ENCODE peak calls at places on chromosomes 7 and 10, in nine cellular contexts. K, L, H, Q, N, G, U, B and E are unnamed samples.
A peak's percentile ranks its signal among the peaks of the same experiment; 100 is the strongest.

GRCh38 chr10:48490576-48491345 is 114.1 kb downstream of the ARHGAP22 start:
- DNase-seq in K (no peak), L (no peak), H (no peak), Q (no peak), N (no peak), G (no peak), U (no peak), B (no peak), E (no peak)

GRCh38 chr10:112475565-112476233 is 28.7 kb downstream of the VTI1A start:
- DNase-seq in K (no peak), L (no peak), H (peak; percentile 13), Q (no peak), N (no peak), G (peak; percentile 31), U (peak; percentile 19), B (no peak), E (no peak)

GRCh38 chr7:116122972-116123595 is 87.3 kb upstream of the TES start:
- DNase-seq in K (peak; percentile 16), L (no peak), H (peak; percentile 57), Q (peak; percentile 32), N (peak; percentile 57), G (peak; percentile 44), U (peak; percentile 36), B (no peak), E (no peak)

GRCh38 chr10:114402871-114403544 is 1.3 kb downstream of the AFAP1L2 start:
- DNase-seq in K (no peak), L (no peak), H (no peak), Q (no peak), N (no peak), G (no peak), U (no peak), B (no peak), E (no peak)

GRCh38 chr10:71217266-71218045 is 5.1 kb downstream of the UNC5B start:
- DNase-seq in K (no peak), L (no peak), H (no peak), Q (no peak), N (peak; percentile 67), G (peak; percentile 74), U (peak; percentile 24), B (peak; percentile 84), E (no peak)

GRCh38 chr10:23158370-23158769 is 33.7 kb upstream of the PTF1A start:
- DNase-seq in K (peak; percentile 15), L (no peak), H (peak; percentile 50), Q (peak; percentile 11), N (peak; percentile 80), G (peak; percentile 80), U (peak; percentile 56), B (no peak), E (no peak)

GRCh38 chr10:46520941-46521340 is 35.5 kb downstream of the GPRIN2 start:
- DNase-seq in K (no peak), L (peak; percentile 50), H (peak; percentile 41), Q (no peak), N (no peak), G (no peak), U (peak; percentile 66), B (peak; percentile 78), E (peak; percentile 55)

GRCh38 chr7:149860821-149861727 is 12.7 kb upstream of the ATP6V0E2 start:
- DNase-seq in K (no peak), L (no peak), H (no peak), Q (no peak), N (no peak), G (no peak), U (no peak), B (no peak), E (no peak)

GRCh38 chr7:157881062-157881771 is 544.4 kb downstream of the DNAJB6 start:
- DNase-seq in K (no peak), L (no peak), H (no peak), Q (no peak), N (no peak), G (no peak), U (no peak), B (no peak), E (no peak)

GRCh38 chr10:44682516-44682915 is 228.6 kb upstream of the TMEM72 start:
- DNase-seq in K (no peak), L (no peak), H (no peak), Q (no peak), N (no peak), G (no peak), U (no peak), B (no peak), E (peak; percentile 40)

GRCh38 chr7:50470250-50471163 is 20.4 kb upstream of the FIGNL1 start:
- DNase-seq in K (no peak), L (no peak), H (peak; percentile 13), Q (no peak), N (no peak), G (no peak), U (no peak), B (no peak), E (peak; percentile 49)

GRCh38 chr7:128997161-128997560 is 57.8 kb downstream of the TNPO3 start:
- DNase-seq in K (no peak), L (no peak), H (no peak), Q (no peak), N (no peak), G (no peak), U (no peak), B (no peak), E (no peak)

GRCh38 chr10:85902046-85902445 is 464.5 kb downstream of the GRID1 start:
- DNase-seq in K (no peak), L (no peak), H (no peak), Q (no peak), N (no peak), G (no peak), U (no peak), B (no peak), E (no peak)

GRCh38 chr7:152968003-152968402 is 208.5 kb downstream of the ACTR3B start:
- DNase-seq in K (no peak), L (no peak), H (no peak), Q (no peak), N (peak; percentile 40), G (no peak), U (no peak), B (no peak), E (no peak)

GRCh38 chr10:24457661-24458318 is 248.9 kb downstream of the KIAA1217 start:
- DNase-seq in K (no peak), L (no peak), H (peak; percentile 93), Q (no peak), N (no peak), G (peak; percentile 19), U (peak; percentile 40), B (no peak), E (no peak)

GRCh38 chr7:70268179-70268578 is 669.9 kb downstream of the AUTS2 start:
- DNase-seq in K (no peak), L (no peak), H (no peak), Q (no peak), N (no peak), G (no peak), U (no peak), B (no peak), E (no peak)

GRCh38 chr7:154383045-154383444 is 330.8 kb downstream of the DPP6 start:
- DNase-seq in K (no peak), L (no peak), H (no peak), Q (no peak), N (peak; percentile 18), G (no peak), U (no peak), B (no peak), E (no peak)

GRCh38 chr10:48358162-48358561 is 51.7 kb downstream of the MAPK8 start:
- DNase-seq in K (peak; percentile 7), L (no peak), H (no peak), Q (no peak), N (no peak), G (no peak), U (no peak), B (no peak), E (no peak)

GRCh38 chr10:77179015-77179695 is 458.5 kb downstream of the KCNMA1 start:
- DNase-seq in K (peak; percentile 77), L (no peak), H (peak; percentile 93), Q (peak; percentile 75), N (peak; percentile 65), G (peak; percentile 80), U (peak; percentile 93), B (no peak), E (no peak)

GRCh38 chr10:129843702-129844101 is 120.4 kb downstream of the EBF3 start:
- DNase-seq in K (no peak), L (no peak), H (no peak), Q (no peak), N (no peak), G (no peak), U (no peak), B (no peak), E (no peak)

GRCh38 chr10:127998517-127999144 is 91.7 kb downstream of the PTPRE start:
- DNase-seq in K (no peak), L (no peak), H (no peak), Q (no peak), N (no peak), G (no peak), U (no peak), B (peak; percentile 47), E (no peak)

GRCh38 chr7:129295015-129295423 is 70.2 kb downstream of the AHCYL2 start:
- DNase-seq in K (peak; percentile 63), L (no peak), H (peak; percentile 85), Q (peak; percentile 67), N (peak; percentile 52), G (peak; percentile 80), U (peak; percentile 3), B (no peak), E (no peak)

GRCh38 chr10:61280303-61280702 is 172.9 kb downstream of the TMEM26 start:
- DNase-seq in K (no peak), L (no peak), H (peak; percentile 58), Q (no peak), N (no peak), G (peak; percentile 22), U (peak; percentile 64), B (no peak), E (no peak)

GRCh38 chr7:65371468-65371867 is 2.2 kb upstream of the ZNF92 start:
- DNase-seq in K (no peak), L (no peak), H (peak; percentile 53), Q (no peak), N (peak; percentile 46), G (no peak), U (no peak), B (no peak), E (no peak)

GRCh38 chr10:102644646-102645387 is 538 bp downstream of the TRIM8 start:
- DNase-seq in K (peak; percentile 44), L (peak; percentile 92), H (peak; percentile 66), Q (no peak), N (peak; percentile 92), G (no peak), U (peak; percentile 77), B (peak; percentile 95), E (peak; percentile 94)

GRCh38 chr7:7738622-7739021 is 20.2 kb upstream of the RPA3 start:
- DNase-seq in K (no peak), L (no peak), H (no peak), Q (no peak), N (no peak), G (no peak), U (no peak), B (no peak), E (no peak)

GRCh38 chr7:120421151-120421651 is 148.2 kb downstream of the KCND2 start:
- DNase-seq in K (no peak), L (no peak), H (no peak), Q (no peak), N (no peak), G (no peak), U (no peak), B (no peak), E (no peak)